ENCODE peak calls at places on chromosome 12, in six cellular contexts. One of them, this sample, is unnamed. For H3K36me3, the result is how much of the 10 kb centered on the place peaks cover.

GRCh38 chr12:52122904-52123303 is 43.4 kb downstream of the SMIM41 start:
- DNase-seq in fibroblast of lung: no peak
- DNase-seq in upper lobe of right lung: peak
- DNase-seq in aorta: no peak
- DNase-seq in SJCRH30: no peak
- DNase-seq in transverse colon: no peak
- DNase-seq in this sample: no peak

GRCh38 chr12:57604454-57605307 is at the start of gene DTX3:
- DNase-seq in fibroblast of lung: peak
- DNase-seq in upper lobe of right lung: no peak
- DNase-seq in aorta: peak
- DNase-seq in SJCRH30: peak
- DNase-seq in transverse colon: no peak
- DNase-seq in this sample: peak

GRCh38 chr12:31518680-31519227 is 72.2 kb downstream of the DENND5B start:
- DNase-seq in fibroblast of lung: peak
- DNase-seq in upper lobe of right lung: no peak
- DNase-seq in aorta: no peak
- DNase-seq in SJCRH30: peak
- DNase-seq in transverse colon: peak
- DNase-seq in this sample: no peak

GRCh38 chr12:52132754-52133161 is 53.3 kb downstream of the SMIM41 start:
- DNase-seq in fibroblast of lung: peak
- DNase-seq in upper lobe of right lung: peak
- DNase-seq in aorta: no peak
- DNase-seq in SJCRH30: no peak
- DNase-seq in transverse colon: no peak
- DNase-seq in this sample: no peak

GRCh38 chr12:14959126-14959440 is 2.3 kb downstream of the ARHGDIB start:
- DNase-seq in fibroblast of lung: no peak
- DNase-seq in upper lobe of right lung: no peak
- DNase-seq in aorta: no peak
- DNase-seq in SJCRH30: no peak
- DNase-seq in transverse colon: no peak
- DNase-seq in this sample: no peak

GRCh38 chr12:65308001-65308400 is 29.5 kb downstream of the MSRB3 start:
- DNase-seq in fibroblast of lung: peak
- DNase-seq in upper lobe of right lung: no peak
- DNase-seq in aorta: no peak
- DNase-seq in SJCRH30: no peak
- DNase-seq in transverse colon: no peak
- DNase-seq in this sample: no peak

GRCh38 chr12:10247659-10248058 is 35.0 kb downstream of the GABARAPL1 start:
- DNase-seq in fibroblast of lung: no peak
- DNase-seq in upper lobe of right lung: no peak
- DNase-seq in aorta: no peak
- DNase-seq in SJCRH30: no peak
- DNase-seq in transverse colon: no peak
- DNase-seq in this sample: no peak

GRCh38 chr12:82651489-82651888 is 35.2 kb upstream of the TMTC2 start:
- DNase-seq in fibroblast of lung: no peak
- DNase-seq in upper lobe of right lung: no peak
- DNase-seq in aorta: no peak
- DNase-seq in SJCRH30: no peak
- DNase-seq in transverse colon: no peak
- DNase-seq in this sample: no peak

GRCh38 chr12:101174576-101174975 is 35.5 kb downstream of the SLC5A8 start:
- DNase-seq in fibroblast of lung: no peak
- DNase-seq in upper lobe of right lung: no peak
- DNase-seq in aorta: no peak
- DNase-seq in SJCRH30: no peak
- DNase-seq in transverse colon: peak
- DNase-seq in this sample: no peak

GRCh38 chr12:108966378-108967151 is 54.3 kb downstream of the SVOP start:
- DNase-seq in fibroblast of lung: no peak
- DNase-seq in upper lobe of right lung: no peak
- DNase-seq in aorta: no peak
- DNase-seq in SJCRH30: no peak
- DNase-seq in transverse colon: no peak
- DNase-seq in this sample: peak

GRCh38 chr12:77325505-77325904 is 260.1 kb upstream of the E2F7 start:
- DNase-seq in fibroblast of lung: no peak
- DNase-seq in upper lobe of right lung: peak
- DNase-seq in aorta: no peak
- DNase-seq in SJCRH30: no peak
- DNase-seq in transverse colon: no peak
- DNase-seq in this sample: no peak

GRCh38 chr12:99043319-99043914 is 398.3 kb downstream of the APAF1 start:
- DNase-seq in fibroblast of lung: peak
- DNase-seq in upper lobe of right lung: peak
- DNase-seq in aorta: peak
- DNase-seq in SJCRH30: peak
- DNase-seq in transverse colon: peak
- DNase-seq in this sample: peak

GRCh38 chr12:102394200-102394599 is 86.2 kb downstream of the IGF1 start:
- DNase-seq in fibroblast of lung: no peak
- DNase-seq in upper lobe of right lung: no peak
- DNase-seq in aorta: no peak
- DNase-seq in SJCRH30: no peak
- DNase-seq in transverse colon: no peak
- DNase-seq in this sample: no peak

GRCh38 chr12:111041091-111041490 is 120.7 kb upstream of the MYL2 start:
- DNase-seq in fibroblast of lung: no peak
- DNase-seq in upper lobe of right lung: no peak
- DNase-seq in aorta: no peak
- DNase-seq in SJCRH30: no peak
- DNase-seq in transverse colon: no peak
- DNase-seq in this sample: no peak

GRCh38 chr12:6536894-6537579 is 2.7 kb downstream of the GAPDH start:
- DNase-seq in fibroblast of lung: no peak
- DNase-seq in upper lobe of right lung: no peak
- DNase-seq in aorta: no peak
- DNase-seq in SJCRH30: no peak
- DNase-seq in transverse colon: no peak
- DNase-seq in this sample: no peak

GRCh38 chr12:131801254-131801866 is 26.8 kb upstream of the MMP17 start:
- DNase-seq in fibroblast of lung: no peak
- DNase-seq in upper lobe of right lung: no peak
- DNase-seq in aorta: no peak
- DNase-seq in SJCRH30: no peak
- DNase-seq in transverse colon: no peak
- DNase-seq in this sample: no peak

GRCh38 chr12:94208433-94208921 is 60.1 kb downstream of the PLXNC1 start:
- DNase-seq in fibroblast of lung: no peak
- DNase-seq in upper lobe of right lung: no peak
- DNase-seq in aorta: no peak
- DNase-seq in SJCRH30: no peak
- DNase-seq in transverse colon: no peak
- DNase-seq in this sample: peak

GRCh38 chr12:124397399-124397679 is 102.4 kb downstream of the RFLNA start:
- DNase-seq in fibroblast of lung: no peak
- DNase-seq in upper lobe of right lung: no peak
- DNase-seq in aorta: no peak
- DNase-seq in SJCRH30: no peak
- DNase-seq in transverse colon: no peak
- DNase-seq in this sample: no peak

GRCh38 chr12:42502671-42503070 is 86.9 kb downstream of the PRICKLE1 start:
- DNase-seq in fibroblast of lung: no peak
- DNase-seq in upper lobe of right lung: no peak
- DNase-seq in aorta: no peak
- DNase-seq in SJCRH30: no peak
- DNase-seq in transverse colon: no peak
- DNase-seq in this sample: no peak

GRCh38 chr12:34249271-34249670 is 227.0 kb downstream of the ALG10 start:
- DNase-seq in fibroblast of lung: no peak
- DNase-seq in upper lobe of right lung: no peak
- DNase-seq in aorta: no peak
- DNase-seq in SJCRH30: no peak
- DNase-seq in transverse colon: no peak
- DNase-seq in this sample: no peak
- H3K27ac ChIP-seq in fibroblast of lung: no peak
- H3K27ac ChIP-seq in upper lobe of right lung: no peak
- H3K27ac ChIP-seq in aorta: no peak
- H3K27ac ChIP-seq in SJCRH30: no peak
- H3K27ac ChIP-seq in transverse colon: no peak
- H3K27ac ChIP-seq in this sample: no peak

GRCh38 chr12:4286228-4286627 is 12.7 kb downstream of the CCND2 start:
- DNase-seq in fibroblast of lung: no peak
- DNase-seq in upper lobe of right lung: no peak
- DNase-seq in aorta: no peak
- DNase-seq in SJCRH30: no peak
- DNase-seq in transverse colon: no peak
- DNase-seq in this sample: no peak
- H3K36me3 ChIP-seq in fibroblast of lung: under half
- H3K36me3 ChIP-seq in upper lobe of right lung: half or more
- H3K36me3 ChIP-seq in aorta: under half
- H3K36me3 ChIP-seq in SJCRH30: half or more
- H3K36me3 ChIP-seq in transverse colon: under half
- H3K36me3 ChIP-seq in this sample: half or more

GRCh38 chr12:119227292-119227691 is 48.6 kb downstream of the HSPB8 start:
- DNase-seq in fibroblast of lung: no peak
- DNase-seq in upper lobe of right lung: no peak
- DNase-seq in aorta: no peak
- DNase-seq in SJCRH30: no peak
- DNase-seq in transverse colon: no peak
- DNase-seq in this sample: no peak
- H3K27ac ChIP-seq in fibroblast of lung: no peak
- H3K27ac ChIP-seq in upper lobe of right lung: no peak
- H3K27ac ChIP-seq in aorta: no peak
- H3K27ac ChIP-seq in SJCRH30: no peak
- H3K27ac ChIP-seq in transverse colon: no peak
- H3K27ac ChIP-seq in this sample: no peak

GRCh38 chr12:129821964-129822363 is 81.9 kb downstream of the TMEM132D start:
- DNase-seq in fibroblast of lung: no peak
- DNase-seq in upper lobe of right lung: no peak
- DNase-seq in aorta: no peak
- DNase-seq in SJCRH30: no peak
- DNase-seq in transverse colon: no peak
- DNase-seq in this sample: no peak
- H3K36me3 ChIP-seq in fibroblast of lung: under half
- H3K36me3 ChIP-seq in upper lobe of right lung: under half
- H3K36me3 ChIP-seq in aorta: under half
- H3K36me3 ChIP-seq in SJCRH30: under half
- H3K36me3 ChIP-seq in transverse colon: under half
- H3K36me3 ChIP-seq in this sample: under half

DNA sequence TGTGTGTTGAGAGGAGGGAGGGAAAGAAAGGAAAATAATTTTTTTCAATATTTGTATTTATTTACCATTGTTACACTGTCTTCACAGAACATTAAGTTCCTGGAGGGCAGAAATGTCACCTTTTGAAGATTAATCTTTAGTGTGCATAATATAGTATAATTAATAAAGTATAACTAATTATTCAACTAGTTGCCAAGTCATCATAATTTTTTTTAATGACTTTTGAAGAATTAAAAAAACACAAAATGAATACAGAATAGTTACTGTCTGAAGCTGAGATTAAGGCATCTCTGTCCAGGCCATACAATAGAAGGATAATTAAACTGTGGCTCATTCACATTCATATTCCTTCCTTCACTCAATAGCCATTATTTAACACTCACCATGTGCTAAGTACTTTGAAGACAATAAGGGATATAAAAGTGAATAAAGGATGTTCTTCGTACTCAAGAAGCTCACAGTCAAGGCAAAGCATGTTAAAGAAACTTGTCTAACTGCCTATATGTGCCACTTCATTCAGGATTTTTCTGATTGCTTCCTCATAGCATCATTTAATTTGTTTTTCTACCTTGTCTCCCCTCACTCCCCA is 41.7 kb downstream of the DCP1B start:
- DNase-seq in fibroblast of lung: no peak
- DNase-seq in upper lobe of right lung: no peak
- DNase-seq in aorta: no peak
- DNase-seq in SJCRH30: no peak
- DNase-seq in transverse colon: no peak
- DNase-seq in this sample: no peak
- H3K27ac ChIP-seq in fibroblast of lung: no peak
- H3K27ac ChIP-seq in upper lobe of right lung: no peak
- H3K27ac ChIP-seq in aorta: no peak
- H3K27ac ChIP-seq in SJCRH30: no peak
- H3K27ac ChIP-seq in transverse colon: peak
- H3K27ac ChIP-seq in this sample: no peak

GRCh38 chr12:50567926-50568325 is 63.1 kb downstream of the DIP2B start:
- DNase-seq in fibroblast of lung: peak
- DNase-seq in upper lobe of right lung: no peak
- DNase-seq in aorta: no peak
- DNase-seq in SJCRH30: no peak
- DNase-seq in transverse colon: no peak
- DNase-seq in this sample: no peak

GRCh38 chr12:50564240-50564947 is 59.6 kb downstream of the DIP2B start:
- DNase-seq in fibroblast of lung: peak
- DNase-seq in upper lobe of right lung: no peak
- DNase-seq in aorta: no peak
- DNase-seq in SJCRH30: no peak
- DNase-seq in transverse colon: no peak
- DNase-seq in this sample: no peak

GRCh38 chr12:50564948-50565297 is 60.1 kb downstream of the DIP2B start:
- DNase-seq in fibroblast of lung: no peak
- DNase-seq in upper lobe of right lung: no peak
- DNase-seq in aorta: no peak
- DNase-seq in SJCRH30: no peak
- DNase-seq in transverse colon: no peak
- DNase-seq in this sample: no peak

GRCh38 chr12:50568338-50569155 is 63.8 kb downstream of the DIP2B start:
- DNase-seq in fibroblast of lung: peak
- DNase-seq in upper lobe of right lung: no peak
- DNase-seq in aorta: no peak
- DNase-seq in SJCRH30: no peak
- DNase-seq in transverse colon: no peak
- DNase-seq in this sample: no peak

GRCh38 chr12:50566066-50566465 is 61.3 kb downstream of the DIP2B start:
- DNase-seq in fibroblast of lung: no peak
- DNase-seq in upper lobe of right lung: no peak
- DNase-seq in aorta: no peak
- DNase-seq in SJCRH30: no peak
- DNase-seq in transverse colon: no peak
- DNase-seq in this sample: no peak
- H3K36me3 ChIP-seq in fibroblast of lung: under half
- H3K36me3 ChIP-seq in upper lobe of right lung: under half
- H3K36me3 ChIP-seq in aorta: under half
- H3K36me3 ChIP-seq in SJCRH30: under half
- H3K36me3 ChIP-seq in transverse colon: under half
- H3K36me3 ChIP-seq in this sample: under half

DNA sequence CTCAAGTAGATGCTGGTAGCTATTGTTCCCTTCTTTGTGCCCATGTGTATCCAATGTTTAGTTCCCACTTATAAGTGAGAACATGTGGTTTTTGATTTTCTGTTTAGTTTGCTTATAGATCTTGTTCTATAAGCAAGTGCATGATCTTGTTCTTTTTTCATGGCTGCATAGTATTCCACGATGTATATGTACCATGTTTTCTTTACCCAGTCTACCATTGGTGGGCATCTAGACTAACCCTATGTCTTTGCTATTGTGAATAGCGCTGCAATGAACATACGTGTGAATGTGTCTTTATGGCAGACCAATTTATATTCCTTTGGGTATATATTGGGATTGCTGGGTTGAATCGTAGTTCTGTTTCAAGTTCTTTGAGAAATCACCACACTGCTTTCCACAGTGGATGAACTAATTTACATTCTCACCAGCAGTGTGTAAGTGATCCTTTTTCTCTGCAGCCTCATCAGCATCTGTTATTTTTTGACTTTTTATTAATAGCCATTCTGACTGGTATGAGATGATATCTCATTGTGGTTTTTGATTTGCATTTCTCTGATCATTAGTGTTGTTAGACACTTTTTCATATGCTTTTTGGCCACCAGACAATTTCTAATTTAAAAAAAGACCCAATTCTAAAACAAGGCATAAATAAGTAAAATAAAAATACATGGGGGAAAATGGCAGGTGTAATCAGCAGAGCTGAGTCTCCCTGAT is 50.6 kb downstream of the CPM start:
- DNase-seq in fibroblast of lung: no peak
- DNase-seq in upper lobe of right lung: no peak
- DNase-seq in aorta: no peak
- DNase-seq in SJCRH30: no peak
- DNase-seq in transverse colon: no peak
- DNase-seq in this sample: no peak
- H3K27ac ChIP-seq in fibroblast of lung: no peak
- H3K27ac ChIP-seq in upper lobe of right lung: no peak
- H3K27ac ChIP-seq in aorta: no peak
- H3K27ac ChIP-seq in SJCRH30: no peak
- H3K27ac ChIP-seq in transverse colon: no peak
- H3K27ac ChIP-seq in this sample: no peak

This sample was measured in heart right ventricle.